ENCODE peak calls at places on chromosomes 16 and 17, in five cellular contexts. One of them, this sample, is unnamed.

GRCh38 chr16:30183961-30184429 is 593 bp downstream of the CORO1A start:
- DNase-seq in stomach: peak; percentile 53
- DNase-seq in SK-N-SH: peak; percentile 44
- DNase-seq in sigmoid colon: peak; percentile 65
- DNase-seq in H1: no peak
- DNase-seq in this sample: peak; percentile 76

GRCh38 chr17:38604479-38605229 is 1.1 kb downstream of the SRCIN1 start:
- DNase-seq in stomach: no peak
- DNase-seq in sigmoid colon: no peak
- DNase-seq in H1: peak; percentile 82
- DNase-seq in SK-N-SH: peak; percentile 69
- DNase-seq in this sample: no peak

GRCh38 chr16:23317266-23317661 is 15.2 kb downstream of the SCNN1B start:
- DNase-seq in sigmoid colon: peak; percentile 73
- DNase-seq in SK-N-SH: no peak
- DNase-seq in H1: no peak
- DNase-seq in stomach: peak; percentile 61
- DNase-seq in this sample: peak; percentile 84

GRCh38 chr16:4142268-4142667 is 26.0 kb upstream of the ADCY9 start:
- DNase-seq in H1: no peak
- DNase-seq in sigmoid colon: no peak
- DNase-seq in SK-N-SH: no peak
- DNase-seq in stomach: no peak
- DNase-seq in this sample: no peak

GRCh38 chr16:74748710-74749073 is 25.9 kb downstream of the FA2H start:
- DNase-seq in stomach: no peak
- DNase-seq in SK-N-SH: no peak
- DNase-seq in H1: no peak
- DNase-seq in sigmoid colon: no peak
- DNase-seq in this sample: no peak

GRCh38 chr17:65064452-65065019 is 8.0 kb upstream of the GNA13 start:
- DNase-seq in stomach: no peak
- DNase-seq in SK-N-SH: no peak
- DNase-seq in sigmoid colon: peak; percentile 28
- DNase-seq in H1: no peak
- DNase-seq in this sample: no peak

GRCh38 chr17:12277827-12278226 is 257.1 kb downstream of the MAP2K4 start:
- DNase-seq in SK-N-SH: no peak
- DNase-seq in H1: no peak
- DNase-seq in stomach: no peak
- DNase-seq in sigmoid colon: no peak
- DNase-seq in this sample: no peak

GRCh38 chr16:1793578-1794220 is at the start of gene IGFALS:
- DNase-seq in stomach: peak; percentile 73
- DNase-seq in SK-N-SH: no peak
- DNase-seq in sigmoid colon: no peak
- DNase-seq in H1: no peak
- DNase-seq in this sample: no peak

GRCh38 chr16:27113341-27113841 is 46.7 kb downstream of the C16orf82 start:
- DNase-seq in SK-N-SH: no peak
- DNase-seq in sigmoid colon: no peak
- DNase-seq in H1: no peak
- DNase-seq in stomach: no peak
- DNase-seq in this sample: no peak

GRCh38 chr17:21357281-21357680 is 18.9 kb upstream of the KCNJ12 start:
- DNase-seq in SK-N-SH: no peak
- DNase-seq in sigmoid colon: no peak
- DNase-seq in stomach: no peak
- DNase-seq in H1: no peak
- DNase-seq in this sample: no peak

GRCh38 chr17:42804918-42805367 is 6.3 kb downstream of the CNTD1 start:
- DNase-seq in sigmoid colon: no peak
- DNase-seq in stomach: peak; percentile 64
- DNase-seq in H1: no peak
- DNase-seq in SK-N-SH: no peak
- DNase-seq in this sample: peak; percentile 45

GRCh38 chr16:8885674-8886592 is 3.8 kb downstream of the LITAFD start:
- DNase-seq in H1: no peak
- DNase-seq in sigmoid colon: no peak
- DNase-seq in stomach: no peak
- DNase-seq in SK-N-SH: peak; percentile 69
- DNase-seq in this sample: peak; percentile 50

GRCh38 chr16:11957591-11958395 is 7.2 kb upstream of the TNFRSF17 start:
- DNase-seq in stomach: no peak
- DNase-seq in H1: no peak
- DNase-seq in sigmoid colon: peak; percentile 51
- DNase-seq in SK-N-SH: no peak
- DNase-seq in this sample: no peak

GRCh38 chr16:87808108-87808507 is 42.3 kb upstream of the KLHDC4 start:
- DNase-seq in stomach: no peak
- DNase-seq in H1: no peak
- DNase-seq in sigmoid colon: no peak
- DNase-seq in SK-N-SH: no peak
- DNase-seq in this sample: no peak

GRCh38 chr16:12387786-12388185 is 411.3 kb downstream of the SNX29 start:
- DNase-seq in SK-N-SH: no peak
- DNase-seq in sigmoid colon: no peak
- DNase-seq in stomach: no peak
- DNase-seq in H1: no peak
- DNase-seq in this sample: no peak

GRCh38 chr17:66441012-66441703 is 138.7 kb downstream of the PRKCA start:
- DNase-seq in stomach: no peak
- DNase-seq in H1: no peak
- DNase-seq in sigmoid colon: no peak
- DNase-seq in SK-N-SH: no peak
- DNase-seq in this sample: no peak

GRCh38 chr17:50274142-50274944 is at the start of gene TMEM92:
- DNase-seq in stomach: peak; percentile 89
- DNase-seq in H1: peak; percentile 92
- DNase-seq in sigmoid colon: no peak
- DNase-seq in SK-N-SH: peak; percentile 57
- DNase-seq in this sample: peak; percentile 81

GRCh38 chr17:13750783-13751484 is 149.2 kb upstream of the HS3ST3A1 start:
- DNase-seq in stomach: no peak
- DNase-seq in SK-N-SH: no peak
- DNase-seq in H1: peak; percentile 50
- DNase-seq in sigmoid colon: no peak
- DNase-seq in this sample: no peak

GRCh38 chr17:31593806-31594205 is 202.3 kb downstream of the RAB11FIP4 start:
- DNase-seq in SK-N-SH: no peak
- DNase-seq in H1: no peak
- DNase-seq in sigmoid colon: no peak
- DNase-seq in stomach: no peak
- DNase-seq in this sample: no peak

GRCh38 chr16:57830890-57831484 is 28.7 kb upstream of the KIFC3 start:
- DNase-seq in sigmoid colon: no peak
- DNase-seq in stomach: no peak
- DNase-seq in H1: no peak
- DNase-seq in SK-N-SH: no peak
- DNase-seq in this sample: no peak

GRCh38 chr17:82787081-82787848 is 35.4 kb downstream of the TBCD start:
- DNase-seq in SK-N-SH: no peak
- DNase-seq in H1: no peak
- DNase-seq in sigmoid colon: peak; percentile 80
- DNase-seq in stomach: no peak
- DNase-seq in this sample: peak; percentile 34

GRCh38 chr16:3007957-3008748 is 4.6 kb upstream of the CLDN9 start:
- DNase-seq in SK-N-SH: no peak
- DNase-seq in H1: peak; percentile 89
- DNase-seq in stomach: no peak
- DNase-seq in sigmoid colon: no peak
- DNase-seq in this sample: no peak

GRCh38 chr17:39239640-39240314 is 14.0 kb upstream of the STAC2 start:
- DNase-seq in H1: peak; percentile 94
- DNase-seq in sigmoid colon: peak; percentile 27
- DNase-seq in SK-N-SH: peak; percentile 72
- DNase-seq in stomach: peak; percentile 78
- DNase-seq in this sample: peak; percentile 81

GRCh38 chr17:65190467-65191095 is 53.4 kb downstream of the RGS9 start:
- DNase-seq in H1: no peak
- DNase-seq in sigmoid colon: no peak
- DNase-seq in SK-N-SH: no peak
- DNase-seq in stomach: no peak
- DNase-seq in this sample: no peak

GRCh38 chr17:63489291-63489690 is 12.4 kb downstream of the ACE start:
- DNase-seq in SK-N-SH: no peak
- DNase-seq in H1: no peak
- DNase-seq in sigmoid colon: no peak
- DNase-seq in stomach: no peak
- DNase-seq in this sample: no peak

GRCh38 chr16:52603015-52603414 is 56.1 kb upstream of the TOX3 start:
- DNase-seq in H1: no peak
- DNase-seq in SK-N-SH: no peak
- DNase-seq in stomach: no peak
- DNase-seq in sigmoid colon: no peak
- DNase-seq in this sample: peak; percentile 42

GRCh38 chr17:36524428-36524876 is 10.2 kb downstream of the MYO19 start:
- DNase-seq in sigmoid colon: no peak
- DNase-seq in H1: no peak
- DNase-seq in stomach: no peak
- DNase-seq in SK-N-SH: no peak
- DNase-seq in this sample: no peak

GRCh38 chr17:50052822-50053653 is 2.9 kb upstream of the ITGA3 start:
- DNase-seq in sigmoid colon: no peak
- DNase-seq in SK-N-SH: peak; percentile 56
- DNase-seq in stomach: peak; percentile 43
- DNase-seq in H1: no peak
- DNase-seq in this sample: no peak

GRCh38 chr17:55533611-55534010 is 22.4 kb upstream of the SMIM36 start:
- DNase-seq in sigmoid colon: no peak
- DNase-seq in stomach: no peak
- DNase-seq in SK-N-SH: no peak
- DNase-seq in H1: no peak
- DNase-seq in this sample: no peak

GRCh38 chr17:193841-194806 is 12.7 kb upstream of the DOC2B start:
- DNase-seq in stomach: no peak
- DNase-seq in sigmoid colon: no peak
- DNase-seq in SK-N-SH: no peak
- DNase-seq in H1: no peak
- DNase-seq in this sample: no peak

DNA sequence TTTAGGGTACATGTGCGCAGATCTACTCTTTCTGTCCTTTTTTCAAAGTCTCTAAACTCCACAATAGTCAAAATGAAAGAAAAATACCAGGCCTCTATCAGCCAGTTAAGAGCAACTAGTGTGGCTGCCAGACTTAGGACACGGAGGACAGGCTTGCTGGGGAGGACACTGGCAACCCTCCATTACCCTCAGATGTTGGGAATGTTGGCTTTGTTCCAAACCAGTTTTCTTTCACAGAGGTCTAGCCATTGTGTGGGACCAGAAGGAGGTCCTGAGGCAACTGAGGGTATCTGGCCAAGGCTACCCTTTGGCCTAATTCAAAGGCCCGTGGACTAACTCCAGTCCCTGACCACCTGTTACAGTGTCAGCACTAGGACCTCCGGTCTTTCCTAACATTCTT is 51.2 kb upstream of the MED9 start:
- DNase-seq in sigmoid colon: no peak
- DNase-seq in stomach: no peak
- DNase-seq in H1: no peak
- DNase-seq in SK-N-SH: no peak
- DNase-seq in this sample: no peak
- H3K9me3 ChIP-seq in sigmoid colon: no peaks in the 10 kb centered on the region
- H3K9me3 ChIP-seq in stomach: no peaks in the 10 kb centered on the region
- H3K9me3 ChIP-seq in H1: peaks cover 24% of the 10 kb centered on the region
- H3K9me3 ChIP-seq in SK-N-SH: no peaks in the 10 kb centered on the region
- H3K9me3 ChIP-seq in this sample: no peaks in the 10 kb centered on the region

GRCh38 chr17:6611231-6611630 is 29.3 kb downstream of the KIAA0753 start:
- DNase-seq in sigmoid colon: no peak
- DNase-seq in H1: no peak
- DNase-seq in SK-N-SH: no peak
- DNase-seq in stomach: no peak
- DNase-seq in this sample: no peak

GRCh38 chr17:6608321-6608720 is 32.2 kb downstream of the KIAA0753 start:
- DNase-seq in sigmoid colon: no peak
- DNase-seq in H1: no peak
- DNase-seq in SK-N-SH: no peak
- DNase-seq in stomach: no peak
- DNase-seq in this sample: no peak

GRCh38 chr17:6605142-6605541 is 35.4 kb downstream of the KIAA0753 start:
- DNase-seq in H1: no peak
- DNase-seq in SK-N-SH: no peak
- DNase-seq in stomach: no peak
- DNase-seq in sigmoid colon: no peak
- DNase-seq in this sample: no peak

GRCh38 chr17:6610011-6610410 is 30.5 kb downstream of the KIAA0753 start:
- DNase-seq in sigmoid colon: no peak
- DNase-seq in SK-N-SH: no peak
- DNase-seq in H1: no peak
- DNase-seq in stomach: no peak
- DNase-seq in this sample: no peak
- TF ChIP-seq EP300 in sigmoid colon: no peak
- TF ChIP-seq EP300 in SK-N-SH: no peak
- TF ChIP-seq EP300 in H1: no peak
- TF ChIP-seq EP300 in stomach: no peak
- TF ChIP-seq EP300 in this sample: no peak

DNA sequence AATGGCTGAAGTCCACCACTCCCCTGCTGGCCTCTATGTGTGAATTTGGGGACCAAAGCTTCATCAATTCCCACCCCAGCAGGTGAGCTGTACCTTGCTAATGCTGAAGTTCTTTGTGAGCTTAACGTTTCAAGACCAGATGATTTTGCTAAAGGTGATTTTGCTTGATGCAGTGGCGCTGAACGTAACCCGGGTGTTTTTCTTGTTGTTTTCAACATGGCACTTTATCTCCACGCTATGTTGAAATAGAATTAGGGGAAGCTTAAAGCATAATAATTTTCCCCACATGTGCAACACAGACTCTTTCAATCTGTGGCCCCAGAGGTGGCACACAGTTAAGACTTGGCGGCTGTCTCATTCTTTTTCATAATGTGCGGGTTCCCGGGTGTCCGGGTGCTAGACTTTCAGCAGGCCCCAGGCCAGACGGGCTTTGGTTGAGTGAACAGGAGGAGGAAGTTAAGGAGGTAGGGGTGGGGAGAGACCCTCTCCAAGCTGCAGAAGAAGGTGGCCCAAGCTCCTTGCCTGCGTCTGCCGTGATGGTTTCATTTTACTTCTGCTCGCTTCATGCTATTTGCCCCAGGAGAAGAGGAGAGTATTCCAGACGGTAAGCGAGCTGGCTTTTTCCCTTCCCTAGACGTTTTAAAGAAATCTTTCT is 4.0 kb downstream of the FOXC2 start:
- DNase-seq in sigmoid colon: no peak
- DNase-seq in SK-N-SH: no peak
- DNase-seq in H1: no peak
- DNase-seq in stomach: no peak
- DNase-seq in this sample: no peak
- H3K27me3 ChIP-seq in sigmoid colon: peaks cover 43% of the 10 kb centered on the region
- H3K27me3 ChIP-seq in SK-N-SH: peaks cover 2% of the 10 kb centered on the region
- H3K27me3 ChIP-seq in H1: peaks cover 99% of the 10 kb centered on the region
- H3K27me3 ChIP-seq in stomach: peaks cover 85% of the 10 kb centered on the region
- H3K27me3 ChIP-seq in this sample: peaks cover 100% of the 10 kb centered on the region

DNA sequence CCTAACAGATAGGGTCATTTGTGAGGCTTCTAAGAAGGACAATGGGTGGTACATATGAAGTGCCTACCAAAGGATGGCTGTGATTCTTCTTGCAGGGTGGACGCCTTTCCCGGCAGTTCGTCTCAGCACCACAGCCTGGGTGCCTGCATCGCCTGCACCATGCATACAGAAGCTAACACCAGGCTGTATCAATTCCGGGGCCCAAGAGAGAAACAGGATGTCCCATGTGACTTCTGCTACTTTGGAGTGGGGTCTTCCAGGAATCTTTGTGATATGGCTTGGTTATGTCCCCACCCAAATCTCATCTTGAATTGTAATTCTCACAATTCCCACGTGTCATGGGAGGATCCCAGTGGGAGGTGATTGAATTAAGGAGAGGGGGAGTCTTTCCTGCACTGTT is 251.6 kb upstream of the TNRC6C start:
- DNase-seq in H1: peak; percentile 7
- DNase-seq in sigmoid colon: no peak
- DNase-seq in stomach: no peak
- DNase-seq in SK-N-SH: no peak
- DNase-seq in this sample: no peak
- H3K9me3 ChIP-seq in H1: peaks cover 35% of the 10 kb centered on the region
- H3K9me3 ChIP-seq in sigmoid colon: peaks cover 13% of the 10 kb centered on the region
- H3K9me3 ChIP-seq in stomach: peaks cover 22% of the 10 kb centered on the region
- H3K9me3 ChIP-seq in SK-N-SH: peaks cover 3% of the 10 kb centered on the region
- H3K9me3 ChIP-seq in this sample: peaks cover 13% of the 10 kb centered on the region

This sample was measured in transverse colon.